ENCODE peak calls at places on chromosomes 11 and 22, in four cellular contexts. D, O, R and F are unnamed samples. For H3K36me3 and H3K27me3, the result is how much of the 10 kb centered on the place peaks cover.

GRCh38 chr11:67600324-67601029 is 6.3 kb upstream of the NDUFV1 start:
- DNase-seq in D (no peak), O (no peak), R (no peak), F (no peak)

GRCh38 chr11:90171359-90171758 is 36.9 kb downstream of the NAALAD2 start:
- DNase-seq in D (no peak), O (no peak), R (no peak), F (no peak)

GRCh38 chr11:36288442-36289225 is 590 bp downstream of the COMMD9 start:
- DNase-seq in D (no peak), O (no peak), R (no peak), F (no peak)

GRCh38 chr11:71488086-71488967 is 35.3 kb downstream of the NADSYN1 start:
- DNase-seq in D (no peak), O (no peak), R (peak), F (no peak)

GRCh38 chr22:27461470-27461869 is 340.1 kb downstream of the MN1 start:
- DNase-seq in D (no peak), O (no peak), R (peak), F (no peak)

GRCh38 chr11:41848349-41848748 is 388.9 kb upstream of the LRRC4C start:
- DNase-seq in D (no peak), O (no peak), R (no peak), F (no peak)

GRCh38 chr11:22666320-22666699 is at the start of gene GAS2:
- DNase-seq in D (peak), O (no peak), R (no peak), F (no peak)

GRCh38 chr22:27876684-27877083 is 42.4 kb downstream of the PITPNB start:
- DNase-seq in D (no peak), O (no peak), R (peak), F (no peak)

GRCh38 chr11:35223429-35223828 is 84.5 kb downstream of the CD44 start:
- DNase-seq in D (no peak), O (no peak), R (peak), F (no peak)

GRCh38 chr11:1877211-1878133 is 14.2 kb downstream of the PRR33 start:
- DNase-seq in D (peak), O (no peak), R (peak), F (peak)

DNA sequence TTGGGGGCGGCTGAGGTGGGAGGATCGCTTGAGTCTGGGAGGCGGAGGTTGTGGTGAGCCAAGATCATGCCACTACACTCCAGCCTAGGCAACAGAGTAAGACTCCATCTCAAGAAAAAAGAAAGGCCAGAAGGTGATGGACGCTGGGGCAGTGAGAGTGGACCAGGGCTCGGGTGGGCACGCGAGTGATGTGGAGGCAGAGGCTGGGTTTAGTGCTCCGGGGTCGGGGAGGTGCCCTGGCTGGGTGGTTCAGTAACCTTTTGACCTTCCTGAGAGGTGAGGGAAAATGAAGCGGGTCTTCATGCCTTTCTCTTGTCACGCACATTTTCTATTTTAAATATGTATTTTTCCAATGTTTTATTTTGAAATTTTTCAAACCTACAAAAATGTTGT is 45.1 kb downstream of the ST14 start:
- DNase-seq in D (no peak), O (no peak), R (no peak), F (no peak)
- H3K36me3 ChIP-seq in D (under half), O (under half), R (under half), F (under half)

DNA sequence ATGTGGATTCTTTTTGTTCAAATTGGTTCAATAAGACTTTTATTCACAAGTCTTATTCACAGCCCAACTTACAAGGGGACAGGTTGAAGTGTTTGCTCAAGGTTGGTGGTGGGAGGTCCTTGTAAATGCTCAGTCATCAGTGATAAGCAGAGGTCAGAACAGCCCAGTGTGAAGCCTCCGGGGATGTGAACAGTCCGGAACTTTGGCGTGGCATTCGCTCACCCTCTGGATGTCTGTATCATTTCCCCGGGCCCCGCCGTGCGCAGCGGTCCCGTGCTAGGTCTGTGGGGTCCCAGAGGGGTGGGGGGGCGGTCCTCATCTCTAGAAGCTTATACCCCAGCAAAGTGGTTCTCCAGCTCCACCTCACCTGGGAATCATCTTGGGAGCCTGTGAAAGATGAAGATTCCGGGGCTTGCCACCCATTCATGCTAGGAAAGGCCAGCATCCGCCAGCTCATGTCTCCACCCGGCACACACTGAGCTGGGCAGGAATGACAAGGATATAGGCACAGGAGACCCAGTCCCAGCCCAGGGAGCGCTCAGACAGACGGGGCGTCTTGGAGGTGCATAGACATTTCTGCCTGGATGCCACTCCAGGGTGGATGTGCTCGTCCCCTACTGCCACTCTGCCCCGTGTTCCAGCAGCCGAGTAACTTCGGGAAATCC is 327.5 kb downstream of the TBC1D22A start:
- DNase-seq in D (no peak), O (no peak), R (no peak), F (no peak)
- H3K4me3 ChIP-seq in D (no peak), O (no peak), R (no peak), F (no peak)

DNA sequence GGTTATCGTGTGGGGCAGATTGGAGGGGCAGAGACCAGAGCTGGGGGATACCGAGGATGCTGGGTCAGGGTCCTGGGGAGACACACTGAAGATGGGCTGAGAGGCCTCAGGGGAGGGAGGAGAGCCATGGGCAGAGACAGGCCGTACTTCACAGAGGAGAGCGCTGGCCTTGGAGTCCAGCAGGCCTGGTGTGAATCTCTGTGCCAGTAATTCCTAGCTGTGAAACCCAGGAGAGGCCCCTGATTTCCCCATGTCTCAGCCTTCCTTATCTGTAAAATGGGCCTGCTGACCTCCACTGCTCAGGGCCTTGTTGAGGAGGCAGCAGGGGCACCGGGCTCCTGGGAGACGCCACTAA is 23.4 kb downstream of the CACNA1I start:
- DNase-seq in D (no peak), O (no peak), R (no peak), F (no peak)
- H3K27me3 ChIP-seq in D (under half), O (under half), R (under half), F (half or more)

GRCh38 chr11:70433966-70434812 is 35.9 kb downstream of the CTTN start:
- DNase-seq in D (no peak), O (no peak), R (no peak), F (peak)
- H3K36me3 ChIP-seq in D (under half), O (under half), R (under half), F (under half)

GRCh38 chr22:45418770-45419138 is 5.3 kb downstream of the RIBC2 start:
- DNase-seq in D (no peak), O (no peak), R (no peak), F (no peak)

GRCh38 chr22:45407793-45408192 is 5.6 kb downstream of the SMC1B start:
- DNase-seq in D (no peak), O (no peak), R (no peak), F (no peak)

GRCh38 chr22:45418056-45418769 is 4.7 kb downstream of the RIBC2 start:
- DNase-seq in D (no peak), O (no peak), R (no peak), F (peak)

GRCh38 chr22:45413368-45414211 is at the start of the genes RIBC2 and SMC1B:
- DNase-seq in D (peak), O (peak), R (no peak), F (peak)

GRCh38 chr22:45413013-45413367 is 409 bp downstream of the SMC1B start:
- DNase-seq in D (no peak), O (no peak), R (no peak), F (no peak)
- H3K4me3 ChIP-seq in D (no peak), O (peak), R (no peak), F (peak)

DNA sequence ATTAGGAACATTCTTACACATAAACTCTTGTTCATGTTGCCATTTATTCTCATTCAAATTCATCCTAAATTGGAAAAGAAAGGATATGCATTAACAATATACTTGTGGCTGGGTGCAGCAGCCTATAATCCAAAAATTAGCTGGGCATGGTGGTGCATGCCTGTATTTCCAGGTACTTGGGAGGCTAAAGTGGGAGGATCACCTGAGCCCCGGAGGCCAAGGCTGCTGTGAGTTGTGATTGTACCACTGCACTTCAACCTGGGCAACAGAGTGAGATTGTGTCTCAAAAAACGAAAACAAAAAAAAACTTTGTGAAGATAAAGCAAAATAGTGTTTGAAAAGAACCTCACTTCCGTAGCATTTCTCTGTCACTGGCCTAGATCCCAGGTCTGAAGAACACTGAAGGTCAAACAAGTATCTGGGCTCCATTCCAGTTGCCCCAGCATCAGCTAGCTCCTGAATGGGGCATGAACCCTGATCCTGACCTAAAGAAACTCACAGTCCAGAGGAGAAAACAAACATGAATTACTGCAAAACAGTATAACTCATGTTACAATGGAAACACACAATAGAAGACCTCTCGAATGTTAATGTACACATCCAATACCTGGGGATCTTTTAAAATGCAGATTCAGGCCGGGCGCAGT is 32.2 kb downstream of the TUG1 start:
- DNase-seq in D (no peak), O (no peak), R (no peak), F (no peak)
- H3K27me3 ChIP-seq in D (under half), O (under half), R (under half), F (under half)

DNA sequence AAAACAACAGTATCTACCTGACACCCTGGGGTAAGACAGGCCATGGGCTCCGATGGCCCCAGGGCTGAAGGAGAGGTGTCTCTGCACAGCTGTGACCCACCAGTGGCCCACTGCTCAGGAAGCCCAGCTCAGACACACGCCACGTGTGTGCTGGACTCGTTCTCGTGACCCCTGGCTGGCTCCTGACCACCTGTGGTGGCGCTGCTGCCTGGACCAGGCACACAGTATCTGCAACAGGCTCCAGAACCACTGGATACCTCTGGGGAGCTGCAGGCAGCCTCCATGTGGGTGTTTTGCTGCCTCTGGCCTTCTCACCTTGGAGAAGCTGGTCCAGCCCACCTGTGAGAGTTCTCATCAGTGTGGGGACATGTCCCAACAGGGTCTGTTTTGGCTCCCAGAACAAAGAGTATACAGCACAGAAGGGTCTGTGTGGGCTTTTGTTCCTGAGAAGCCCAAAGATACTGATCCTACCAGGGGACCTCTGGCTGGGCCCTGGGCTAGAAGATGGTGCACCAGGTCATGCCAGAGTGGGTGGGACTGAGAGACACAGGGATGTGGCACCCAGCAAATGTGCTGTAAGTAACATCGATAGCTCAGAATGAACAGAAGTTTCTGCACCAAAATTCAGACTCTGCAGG is 21.7 kb upstream of the SERPIND1 start:
- DNase-seq in D (no peak), O (no peak), R (no peak), F (no peak)
- H3K36me3 ChIP-seq in D (under half), O (under half), R (under half), F (half or more)

DNA sequence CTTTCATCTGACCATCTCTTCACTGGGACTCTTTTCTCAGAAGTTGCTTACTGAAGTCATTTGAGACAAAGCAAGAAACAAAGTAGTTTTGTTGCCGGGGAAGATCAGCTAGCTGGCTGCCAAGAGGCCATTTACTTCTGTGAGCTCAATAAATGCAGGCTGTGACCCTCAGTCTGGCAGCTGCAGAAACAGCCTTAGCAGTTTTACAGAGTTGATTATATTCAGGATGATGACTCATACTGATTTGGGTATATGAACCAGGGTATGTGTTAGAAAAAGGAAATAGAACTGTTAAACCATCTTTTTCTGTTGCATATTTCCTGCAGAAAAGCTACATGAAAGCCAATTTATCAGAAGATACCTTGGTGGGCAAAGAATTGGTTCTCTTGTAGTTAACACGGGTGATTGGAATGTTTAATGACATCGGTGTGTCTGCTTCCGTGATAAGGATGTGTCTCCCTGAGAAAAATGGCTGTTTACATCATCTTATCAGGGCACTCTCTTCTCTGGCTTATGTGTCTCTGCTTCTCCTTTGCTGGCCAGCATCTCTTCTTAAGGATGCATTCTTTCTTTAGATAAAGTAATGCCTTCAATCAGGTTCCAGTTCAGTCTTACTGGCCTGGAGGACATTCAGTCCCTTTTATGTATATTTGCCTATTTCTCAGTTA is 18.5 kb downstream of the FIBIN start:
- DNase-seq in D (no peak), O (no peak), R (peak), F (no peak)
- H3K4me3 ChIP-seq in D (no peak), O (no peak), R (peak), F (no peak)